ENCODE peak calls at places on chromosomes 12 and 14, in four cellular contexts. D is NCI-H1092 treated with DMSO at 0.1 percent for 48 hours, Q is SW480, Y is AG09319. Z is an unnamed sample.

GRCh38 chr12:31585895-31586294 is 5.0 kb downstream of the DENND5B start:
- DNase-seq in D (no peak), Q (no peak), Y (no peak), Z (no peak)

GRCh38 chr12:91620949-91621348 is 438.3 kb upstream of the DCN start:
- DNase-seq in D (peak; percentile 54), Y (no peak), Q (no peak), Z (no peak)

GRCh38 chr14:91252901-91253794 is 8.6 kb upstream of the GPR68 start:
- DNase-seq in Q (no peak), D (no peak), Y (no peak), Z (no peak)

GRCh38 chr12:127054531-127054930 is 1212.4 kb upstream of the TMEM132C start:
- DNase-seq in D (no peak), Y (no peak), Q (no peak), Z (no peak)

GRCh38 chr12:112506513-112507166 is 87.9 kb downstream of the PTPN11 start:
- DNase-seq in Y (no peak), Q (no peak), D (no peak), Z (no peak)

GRCh38 chr14:101538865-101539264 is 22.4 kb upstream of the DIO3 start:
- DNase-seq in D (no peak), Q (no peak), Y (no peak), Z (no peak)

GRCh38 chr14:37973031-37973908 is 234.4 kb upstream of the SSTR1 start:
- DNase-seq in Y (no peak), Q (no peak), D (no peak), Z (no peak)

GRCh38 chr12:110647669-110648068 is 33.7 kb downstream of the TCTN1 start:
- DNase-seq in Y (no peak), D (no peak), Q (no peak), Z (no peak)

GRCh38 chr14:84891414-84891813 is 638.5 kb upstream of the FLRT2 start:
- DNase-seq in Y (no peak), Q (no peak), D (no peak), Z (no peak)

GRCh38 chr12:93913845-93914244 is 234.5 kb upstream of the PLXNC1 start:
- DNase-seq in Y (peak; percentile 52), D (no peak), Q (no peak), Z (no peak)

GRCh38 chr12:56724989-56725722 is at the start of gene NACA:
- DNase-seq in Q (peak; percentile 98), Y (peak; percentile 96), D (peak; percentile 94), Z (peak; percentile 95)

GRCh38 chr12:52672321-52672933 is 7.8 kb downstream of the KRT1 start:
- DNase-seq in Q (peak; percentile 88), D (no peak), Y (no peak), Z (peak; percentile 27)

GRCh38 chr14:76227450-76228050 is 75.8 kb downstream of the GPATCH2L start:
- DNase-seq in D (no peak), Q (no peak), Y (peak; percentile 22), Z (no peak)

GRCh38 chr14:65560340-65561027 is 148.0 kb downstream of the FUT8 start:
- DNase-seq in Y (no peak), Q (no peak), D (no peak), Z (no peak)

GRCh38 chr12:124080649-124081048 is 107.6 kb downstream of the ZNF664 start:
- DNase-seq in Q (no peak), Y (no peak), D (no peak), Z (no peak)

GRCh38 chr14:93006484-93007128 is 83.7 kb downstream of the CHGA start:
- DNase-seq in Y (no peak), D (peak; percentile 44), Q (no peak), Z (no peak)

GRCh38 chr12:70254225-70254624 is 11.0 kb downstream of the CNOT2 start:
- DNase-seq in Y (no peak), Q (no peak), D (no peak), Z (no peak)

GRCh38 chr14:72463291-72463866 is 430.5 kb downstream of the DPF3 start:
- DNase-seq in Q (peak; percentile 84), Y (no peak), D (no peak), Z (peak; percentile 73)

GRCh38 chr12:47247418-47247817 is 167.7 kb upstream of the AMIGO2 start:
- DNase-seq in Y (no peak), D (peak; percentile 12), Q (no peak), Z (no peak)

GRCh38 chr12:47903927-47904646 is 707 bp downstream of the VDR start:
- DNase-seq in Y (peak; percentile 55), D (no peak), Q (peak; percentile 48), Z (peak; percentile 29)

GRCh38 chr12:70242695-70243509 is at the start of gene CNOT2:
- DNase-seq in Y (peak; percentile 59), D (peak; percentile 82), Q (peak; percentile 93), Z (peak; percentile 86)

GRCh38 chr12:34406228-34406995 is 384.1 kb downstream of the ALG10 start:
- DNase-seq in D (no peak), Q (no peak), Y (no peak), Z (no peak)

GRCh38 chr14:54610051-54610977 is 43.4 kb downstream of the SAMD4A start:
- DNase-seq in Q (no peak), Y (no peak), D (no peak), Z (no peak)

GRCh38 chr14:104878582-104878981 is 13.5 kb downstream of the CEP170B start:
- DNase-seq in Y (no peak), D (no peak), Q (no peak), Z (no peak)

GRCh38 chr14:68940614-68941185 is 38.4 kb downstream of the ACTN1 start:
- DNase-seq in D (no peak), Y (no peak), Q (no peak), Z (no peak)

GRCh38 chr14:104680806-104681688 is 8.4 kb upstream of the INF2 start:
- DNase-seq in D (no peak), Y (no peak), Q (peak; percentile 72), Z (no peak)

GRCh38 chr12:53194973-53195372 is 12.1 kb downstream of the ITGB7 start:
- DNase-seq in D (no peak), Q (no peak), Y (no peak), Z (no peak)

GRCh38 chr14:94574336-94574735 is 6.9 kb upstream of the SERPINA5 start:
- DNase-seq in Q (no peak), Y (no peak), D (no peak), Z (no peak)

GRCh38 chr14:29681308-29681707 is 246.3 kb downstream of the PRKD1 start:
- DNase-seq in D (no peak), Y (no peak), Q (no peak), Z (no peak)

GRCh38 chr12:123757555-123757954 is 4.5 kb upstream of the DNAH10 start:
- DNase-seq in Y (peak; percentile 25), D (no peak), Q (no peak), Z (no peak)

GRCh38 chr12:51082561-51083139 is 746 bp downstream of the CSRNP2 start:
- DNase-seq in Y (no peak), D (peak; percentile 21), Q (peak; percentile 48), Z (no peak)

GRCh38 chr14:99273025-99273723 is 1.2 kb upstream of the BCL11B start:
- DNase-seq in Y (no peak), Q (peak; percentile 78), D (peak; percentile 84), Z (no peak)

GRCh38 chr14:50778757-50779483 is 52.0 kb downstream of the NIN start:
- DNase-seq in D (no peak), Q (no peak), Y (no peak), Z (no peak)

GRCh38 chr14:72855913-72856312 is 38.0 kb downstream of the DPF3 start:
- DNase-seq in Y (peak; percentile 22), Q (peak; percentile 37), D (no peak), Z (no peak)

GRCh38 chr12:115710104-115710564 is 567.4 kb downstream of the MED13L start:
- DNase-seq in D (peak; percentile 74), Q (no peak), Y (peak; percentile 67), Z (no peak)

GRCh38 chr12:52119398-52120254 is 40.1 kb downstream of the SMIM41 start:
- DNase-seq in Q (peak; percentile 59), D (peak; percentile 66), Y (no peak), Z (peak; percentile 47)

GRCh38 chr12:123363743-123364531 is 710 bp downstream of the SBNO1 start:
- DNase-seq in D (no peak), Y (no peak), Q (no peak), Z (no peak)

GRCh38 chr12:116366456-116366776 is 88.9 kb upstream of the MED13L start:
- DNase-seq in Y (no peak), Q (no peak), D (peak; percentile 46), Z (no peak)

Z was measured in HCT116.